ENCODE peak calls at places on chromosomes 11 and 22, in four cellular contexts. Y is Panc1, Z is IMR-90, V is mucosa of descending colon. B is an unnamed sample.

GRCh38 chr11:118609380-118610219 is 2.2 kb downstream of the PHLDB1 start:
- DNase-seq in Z (peak), Y (no peak), V (peak), B (no peak)

GRCh38 chr11:79352304-79352703 is 88.5 kb downstream of the TENM4 start:
- DNase-seq in Z (no peak), Y (no peak), V (no peak), B (no peak)

GRCh38 chr11:115502636-115503082 is 1.6 kb downstream of the CADM1 start:
- DNase-seq in Y (no peak), Z (no peak), V (no peak), B (no peak)

GRCh38 chr11:14148653-14149273 is 186.2 kb downstream of the SPON1 start:
- DNase-seq in V (no peak), Y (peak), Z (peak), B (peak)

GRCh38 chr22:42294034-42294985 is 23.9 kb upstream of the TCF20 start:
- DNase-seq in Z (peak), V (peak), Y (no peak), B (peak)

GRCh38 chr11:63277345-63277943 is 34.0 kb upstream of the SLC22A25 start:
- DNase-seq in V (no peak), Z (no peak), Y (no peak), B (no peak)

GRCh38 chr11:9153651-9154050 is 62.3 kb upstream of the SCUBE2 start:
- DNase-seq in Y (no peak), V (no peak), Z (no peak), B (no peak)

GRCh38 chr11:102293873-102294601 is 23.2 kb upstream of the BIRC3 start:
- DNase-seq in Z (peak), V (no peak), Y (peak), B (peak)

GRCh38 chr11:131977231-131977630 is 606.8 kb downstream of the NTM start:
- DNase-seq in Y (no peak), Z (peak), V (no peak), B (peak)

GRCh38 chr22:44764974-44765373 is 12.6 kb downstream of the ARHGAP8 start:
- DNase-seq in Z (no peak), Y (no peak), V (no peak), B (no peak)

GRCh38 chr11:83545494-83545893 is 259.3 kb upstream of the CCDC90B start:
- DNase-seq in Z (no peak), Y (no peak), V (no peak), B (no peak)

GRCh38 chr11:38988908-38989307 is 2390.9 kb upstream of the RAG2 start:
- DNase-seq in Y (no peak), V (no peak), Z (no peak), B (no peak)

GRCh38 chr11:15497366-15497765 is 382.6 kb downstream of the INSC start:
- DNase-seq in Z (no peak), V (peak), Y (no peak), B (no peak)

GRCh38 chr11:131850507-131850906 is 480.1 kb downstream of the NTM start:
- DNase-seq in Y (no peak), Z (no peak), V (no peak), B (no peak)

DNA sequence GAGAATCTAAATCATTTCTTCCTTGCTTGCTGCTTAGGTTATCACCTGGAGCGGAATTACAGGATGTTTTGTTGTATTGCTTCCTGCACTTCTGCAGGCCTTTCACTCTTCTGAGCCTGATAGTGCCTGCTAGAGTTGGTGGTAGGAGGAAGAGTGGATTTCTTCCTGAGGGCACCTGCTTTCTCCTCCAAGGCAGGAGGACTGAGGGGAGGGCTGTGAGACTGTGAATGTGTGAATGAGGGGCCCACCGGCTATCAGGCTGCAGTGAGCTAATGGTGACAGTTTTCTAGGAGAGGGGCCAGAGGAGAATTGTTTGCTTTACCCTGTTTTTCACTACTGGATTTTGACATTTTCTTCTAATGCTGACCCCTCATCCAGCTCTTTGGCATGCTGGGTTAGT is 39.0 kb downstream of the DIXDC1 start:
- DNase-seq in V (no peak), Z (no peak), Y (no peak), B (no peak)
- H3K4me3 ChIP-seq in V (no peak), Z (no peak), Y (no peak), B (no peak)

GRCh38 chr11:5204787-5205186 is 4.3 kb upstream of the OR51V1 start:
- DNase-seq in V (no peak), Y (peak), Z (peak), B (peak)
- TF ChIP-seq CTCF in V (no peak), Y (peak), Z (peak), B (peak)

GRCh38 chr22:38923463-38924196 is 33.8 kb upstream of the APOBEC3A start:
- DNase-seq in Y (peak), Z (peak), V (peak), B (peak)

GRCh38 chr22:38924197-38924952 is 33.0 kb upstream of the APOBEC3A start:
- DNase-seq in V (peak), Y (peak), Z (peak), B (peak)

GRCh38 chr22:38925571-38926041 is 31.8 kb upstream of the APOBEC3A start:
- DNase-seq in V (no peak), Y (no peak), Z (peak), B (no peak)

GRCh38 chr22:38930512-38930911 is 26.9 kb upstream of the APOBEC3A start:
- DNase-seq in V (no peak), Y (no peak), Z (no peak), B (no peak)

DNA sequence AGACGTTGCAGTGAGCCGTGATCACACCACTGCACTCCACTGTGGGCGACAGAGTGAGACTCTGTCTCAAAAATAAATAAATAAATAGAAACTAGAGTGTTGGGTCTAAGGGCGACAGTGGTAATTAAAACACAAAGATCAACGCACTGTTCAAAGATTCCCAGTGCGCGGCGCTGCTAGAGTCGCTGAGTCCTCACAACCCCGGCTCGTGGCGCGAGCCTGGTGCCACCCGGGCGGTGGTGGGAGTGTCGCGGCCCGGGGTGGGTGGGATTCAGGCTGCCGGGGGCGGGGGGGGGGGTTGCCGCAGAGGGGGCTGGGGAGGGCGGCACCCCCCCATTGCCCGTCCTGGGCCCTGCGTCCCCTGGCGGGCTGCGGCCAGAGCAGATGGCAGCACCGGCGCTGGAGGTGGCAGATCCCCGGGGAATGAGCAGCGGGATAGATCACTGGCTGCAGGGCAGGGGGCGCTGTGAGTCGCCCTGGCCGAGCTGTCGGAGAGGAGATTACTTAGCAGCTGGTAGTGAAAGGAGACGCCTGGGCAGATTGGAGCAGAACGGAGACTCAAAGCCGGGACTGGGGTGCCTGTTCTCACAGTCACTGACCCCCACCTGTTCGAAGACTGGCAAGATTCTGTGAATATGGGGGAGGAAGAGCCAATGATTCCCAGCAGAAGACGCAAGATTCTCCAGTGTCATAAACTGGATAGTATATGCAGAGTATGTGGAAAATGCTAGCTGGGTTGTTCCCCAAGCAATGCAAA is 30.2 kb upstream of the APOBEC3A start:
- DNase-seq in V (peak), Z (peak), Y (peak), B (peak)
- H3K4me3 ChIP-seq in V (no peak), Z (no peak), Y (peak), B (no peak)

GRCh38 chr11:46238078-46238966 is 39.1 kb upstream of the CREB3L1 start:
- DNase-seq in Y (no peak), Z (peak), V (peak), B (peak)
- TF ChIP-seq CTCF in Y (peak), Z (peak), V (no peak), B (no peak)